ENCODE peak calls at places on chromosomes 12 and 14, in eight cellular contexts. U, Q, O, I, T, L, K and N are unnamed samples.

GRCh38 chr14:82905762-82906161 is 1372.1 kb upstream of the SEL1L start:
- DNase-seq in U (no peak), Q (no peak), O (no peak), I (no peak), T (peak; percentile 15), L (no peak), K (no peak), N (no peak)

GRCh38 chr12:94186461-94187237 is 38.3 kb downstream of the PLXNC1 start:
- DNase-seq in U (peak; percentile 19), Q (peak; percentile 24), O (peak; percentile 71), I (no peak), T (peak; percentile 79), L (peak; percentile 41), K (peak; percentile 76), N (no peak)

GRCh38 chr12:124612392-124612680 is 44.9 kb upstream of the NCOR2 start:
- DNase-seq in U (no peak), Q (no peak), O (no peak), I (no peak), T (no peak), L (no peak), K (no peak), N (no peak)

GRCh38 chr12:115337693-115338543 is 653.9 kb upstream of the TBX3 start:
- DNase-seq in U (peak; percentile 63), Q (peak; percentile 97), O (peak; percentile 88), I (no peak), T (no peak), L (peak; percentile 88), K (no peak), N (peak; percentile 45)

GRCh38 chr12:117142094-117142493 is 42.9 kb upstream of the TESC start:
- DNase-seq in U (no peak), Q (no peak), O (no peak), I (no peak), T (no peak), L (no peak), K (no peak), N (no peak)

GRCh38 chr12:58233886-58234285 is 292.5 kb downstream of the ATP23 start:
- DNase-seq in U (no peak), Q (no peak), O (no peak), I (no peak), T (no peak), L (no peak), K (no peak), N (no peak)

GRCh38 chr12:132075714-132076553 is 68.2 kb downstream of the DDX51 start:
- DNase-seq in U (no peak), Q (no peak), O (no peak), I (no peak), T (no peak), L (no peak), K (peak; percentile 10), N (no peak)

GRCh38 chr12:129371268-129371667 is 518.0 kb downstream of the GLT1D1 start:
- DNase-seq in U (no peak), Q (no peak), O (no peak), I (no peak), T (no peak), L (no peak), K (no peak), N (no peak)

GRCh38 chr14:103545915-103546650 is 16.4 kb downstream of the BAG5 start:
- DNase-seq in U (no peak), Q (no peak), O (no peak), I (no peak), T (no peak), L (no peak), K (no peak), N (no peak)

GRCh38 chr14:36214476-36215216 is 38.1 kb upstream of the PTCSC3 start:
- DNase-seq in U (no peak), Q (no peak), O (peak; percentile 12), I (no peak), T (no peak), L (no peak), K (no peak), N (no peak)

GRCh38 chr12:48696626-48697025 is 14.6 kb upstream of the KANSL2 start:
- DNase-seq in U (no peak), Q (no peak), O (no peak), I (no peak), T (no peak), L (no peak), K (no peak), N (no peak)

GRCh38 chr14:100568164-100568997 is 18.8 kb downstream of the BEGAIN start:
- DNase-seq in U (no peak), Q (no peak), O (no peak), I (no peak), T (no peak), L (no peak), K (no peak), N (no peak)

GRCh38 chr14:98647754-98648153 is 624.2 kb downstream of the BCL11B start:
- DNase-seq in U (no peak), Q (no peak), O (no peak), I (no peak), T (no peak), L (no peak), K (no peak), N (no peak)

GRCh38 chr12:119594399-119594730 is 791 bp downstream of the TMEM233 start:
- DNase-seq in U (no peak), Q (no peak), O (peak; percentile 29), I (no peak), T (peak; percentile 3), L (no peak), K (no peak), N (no peak)

GRCh38 chr12:89379839-89380467 is 27.7 kb upstream of the DUSP6 start:
- DNase-seq in U (no peak), Q (no peak), O (no peak), I (no peak), T (no peak), L (no peak), K (no peak), N (no peak)

GRCh38 chr12:67651380-67651695 is 2.8 kb downstream of the DYRK2 start:
- DNase-seq in U (no peak), Q (peak; percentile 57), O (peak; percentile 41), I (no peak), T (peak; percentile 27), L (no peak), K (no peak), N (peak; percentile 33)

GRCh38 chr14:50917449-50917848 is 26.8 kb downstream of the PYGL start:
- DNase-seq in U (no peak), Q (no peak), O (no peak), I (no peak), T (no peak), L (no peak), K (no peak), N (no peak)

GRCh38 chr12:109753054-109753401 is 39.4 kb downstream of the FAM222A start:
- DNase-seq in U (no peak), Q (no peak), O (no peak), I (no peak), T (no peak), L (no peak), K (no peak), N (no peak)

GRCh38 chr14:31893156-31893813 is 183.8 kb upstream of the ARHGAP5 start:
- DNase-seq in U (peak; percentile 25), Q (no peak), O (peak; percentile 44), I (no peak), T (peak; percentile 14), L (no peak), K (no peak), N (no peak)

DNA sequence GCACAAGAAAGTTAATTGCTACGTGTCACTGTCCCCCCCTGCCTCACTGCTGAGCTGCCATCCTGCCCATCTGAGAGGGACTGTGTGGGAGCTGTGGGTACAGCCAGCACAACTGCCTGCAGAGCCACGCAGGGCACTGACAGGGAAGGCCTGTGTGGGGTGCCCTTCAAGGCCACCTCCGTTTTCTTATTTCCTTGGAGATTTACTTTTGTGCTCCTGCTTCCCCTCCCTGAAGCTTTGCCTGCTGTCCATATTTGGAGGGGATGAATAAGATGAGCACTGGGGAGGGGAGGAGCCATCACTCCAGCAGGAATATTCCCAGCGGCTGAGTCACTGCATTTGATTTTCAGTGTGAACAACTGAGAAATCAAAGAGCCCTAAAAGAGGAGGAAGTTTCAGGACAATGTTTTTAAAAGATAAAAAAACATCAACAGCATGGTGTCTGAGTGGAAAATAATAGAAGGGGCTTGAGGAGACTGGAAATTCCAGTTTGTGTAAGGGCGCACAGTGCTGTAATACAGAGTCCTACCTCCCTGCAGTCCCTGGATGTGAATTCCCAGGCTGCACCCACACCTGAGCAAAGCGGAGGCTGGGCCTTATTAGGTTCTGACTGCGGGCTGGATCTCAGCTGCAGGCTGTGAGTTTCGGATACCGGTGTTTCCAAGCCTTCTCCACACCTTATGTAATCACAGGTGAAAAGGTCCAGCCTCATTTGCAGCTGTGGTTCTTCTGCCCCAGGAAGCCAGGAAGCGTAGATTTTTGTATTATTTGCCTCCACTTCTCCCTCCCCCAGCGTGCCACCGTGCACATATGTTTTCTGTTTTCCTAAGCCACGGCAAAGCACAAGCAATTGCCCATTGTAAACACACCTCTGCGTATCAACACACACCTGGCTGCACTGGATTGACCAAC is 192.6 kb upstream of the BCL2L14 start:
- DNase-seq in U (peak; percentile 58), Q (peak; percentile 79), O (peak; percentile 85), I (no peak), T (peak; percentile 30), L (peak; percentile 85), K (peak; percentile 58), N (peak; percentile 79)
- H3K4me3 ChIP-seq in U (no peak overlapping the region), Q (no peak overlapping the region), O (no peak overlapping the region), I (no peak overlapping the region), T (no peak overlapping the region), L (no peak overlapping the region), K (no peak overlapping the region), N (no peak overlapping the region)

DNA sequence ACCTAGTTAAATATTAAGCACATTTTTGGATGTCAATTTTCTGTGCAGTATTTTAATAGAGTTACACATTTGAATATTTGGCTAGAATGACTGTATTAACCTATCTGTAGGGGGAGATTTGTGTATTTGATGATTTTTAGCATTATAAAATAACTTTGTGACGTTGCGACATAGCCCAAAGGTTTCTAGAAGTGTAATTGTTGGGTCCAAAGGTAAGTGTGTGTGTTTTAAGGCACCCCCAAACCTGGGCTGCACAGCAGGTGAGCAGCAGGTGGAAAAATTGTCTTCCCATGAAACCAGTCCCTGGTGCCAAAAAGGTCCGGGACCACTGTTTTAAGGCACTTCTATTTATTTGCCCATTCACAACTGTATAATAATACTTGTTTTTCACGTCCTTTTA is 3.3 kb downstream of the CCT2 start:
- DNase-seq in U (no peak), Q (no peak), O (no peak), I (no peak), T (no peak), L (no peak), K (no peak), N (no peak)
- H3K36me3 ChIP-seq in U (peaks cover 41% of the 10 kb centered on the region), Q (peaks cover 70% of the 10 kb centered on the region), O (peaks cover 20% of the 10 kb centered on the region), I (peaks cover 27% of the 10 kb centered on the region), T (peaks cover 68% of the 10 kb centered on the region), L (peaks cover 66% of the 10 kb centered on the region), K (no peaks in the 10 kb centered on the region), N (peaks cover 41% of the 10 kb centered on the region)

DNA sequence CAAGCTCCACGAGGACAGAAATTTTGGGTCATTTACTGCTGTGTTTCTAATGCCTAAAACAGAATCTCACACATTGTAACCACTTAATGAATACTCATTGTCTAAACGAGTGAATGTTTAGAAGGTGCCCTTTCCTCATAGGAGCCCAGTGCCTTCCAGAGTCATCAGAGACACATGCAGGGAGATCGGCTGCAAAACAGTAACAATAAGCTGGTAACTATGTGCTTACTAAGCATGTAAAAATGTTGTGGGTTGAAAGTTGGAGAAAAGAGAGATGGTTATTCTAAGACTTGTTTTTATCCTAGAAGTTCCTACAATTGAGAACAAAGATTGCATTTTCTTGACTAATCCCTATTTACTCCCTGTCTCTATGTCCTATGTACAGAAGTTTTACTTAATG is 7.4 kb downstream of the TESPA1 start:
- DNase-seq in U (no peak), Q (peak; percentile 17), O (peak; percentile 87), I (no peak), T (no peak), L (peak; percentile 76), K (no peak), N (no peak)
- H3K4me3 ChIP-seq in U (no peak overlapping the region), Q (no peak overlapping the region), O (no peak overlapping the region), I (no peak overlapping the region), T (no peak overlapping the region), L (no peak overlapping the region), K (no peak overlapping the region), N (no peak overlapping the region)

GRCh38 chr12:111677186-111677585 is 8.6 kb downstream of the BRAP start:
- DNase-seq in U (no peak), Q (no peak), O (no peak), I (no peak), T (no peak), L (no peak), K (no peak), N (no peak)
- H3K36me3 ChIP-seq in U (peaks cover 37% of the 10 kb centered on the region), Q (peaks cover 75% of the 10 kb centered on the region), O (peaks cover 11% of the 10 kb centered on the region), I (peaks cover 13% of the 10 kb centered on the region), T (peaks cover 59% of the 10 kb centered on the region), L (peaks cover 47% of the 10 kb centered on the region), K (no peaks in the 10 kb centered on the region), N (peaks cover 39% of the 10 kb centered on the region)